ENCODE peak calls at places on chromosomes 12 and 14, in eight cellular contexts. V is breast epithelium, E is fibroblast of mammary gland, F is cardiac fibroblast, O is lower leg skin, N is lung, X is GM23338, J is brain microvascular endothelial cell. S is an unnamed sample.

GRCh38 chr12:99079811-99080210 is 434.7 kb downstream of the APAF1 start:
- DNase-seq in O (no peak), N (no peak), E (no peak), V (no peak), F (no peak), X (peak), J (no peak), S (no peak)

GRCh38 chr14:90274808-90275454 is 18.6 kb downstream of the PSMC1 start:
- DNase-seq in E (peak), O (peak), X (no peak), F (peak), V (no peak), N (no peak), J (peak), S (no peak)

GRCh38 chr14:89667983-89668382 is 250.9 kb upstream of the FOXN3 start:
- DNase-seq in E (peak), X (no peak), V (no peak), J (peak), F (no peak), N (no peak), O (no peak), S (no peak)

GRCh38 chr12:10069099-10069498 is 29.7 kb downstream of the CLEC1A start:
- DNase-seq in N (no peak), J (no peak), F (no peak), X (no peak), V (no peak), E (peak), O (no peak), S (no peak)

GRCh38 chr12:92553389-92553788 is 149.4 kb upstream of the PLEKHG7 start:
- DNase-seq in E (no peak), F (peak), X (no peak), O (peak), N (no peak), J (no peak), V (no peak), S (no peak)

GRCh38 chr12:40216516-40217288 is 8.1 kb upstream of the LRRK2 start:
- DNase-seq in F (no peak), E (no peak), J (no peak), X (no peak), N (peak), V (no peak), O (no peak), S (no peak)

GRCh38 chr12:9668141-9669018 is 1.1 kb upstream of the CLEC2D start:
- DNase-seq in F (peak), O (no peak), J (peak), X (no peak), E (peak), N (no peak), V (no peak), S (no peak)

GRCh38 chr14:54568821-54569591 is 2.1 kb downstream of the SAMD4A start:
- DNase-seq in F (peak), V (no peak), E (peak), O (peak), X (no peak), N (no peak), J (peak), S (no peak)

GRCh38 chr12:53975019-53975815 is 463 bp upstream of the HOTAIR start:
- DNase-seq in V (no peak), N (no peak), X (peak), J (no peak), E (no peak), F (no peak), O (no peak), S (no peak)

GRCh38 chr12:52590021-52590420 is 11.2 kb downstream of the KRT72 start:
- DNase-seq in O (no peak), X (no peak), E (no peak), N (no peak), F (no peak), V (no peak), J (no peak), S (no peak)

GRCh38 chr14:77279719-77280118 is 8.7 kb upstream of the NGB start:
- DNase-seq in E (no peak), F (no peak), X (no peak), O (no peak), J (no peak), N (no peak), V (no peak), S (no peak)

GRCh38 chr14:77276295-77276935 is 5.4 kb upstream of the NGB start:
- DNase-seq in O (no peak), F (no peak), E (no peak), X (no peak), V (no peak), J (no peak), N (no peak), S (no peak)

GRCh38 chr14:77275855-77276153 is 4.8 kb upstream of the NGB start:
- DNase-seq in E (no peak), F (no peak), V (no peak), N (no peak), X (no peak), J (no peak), O (no peak), S (no peak)

GRCh38 chr14:77276959-77277358 is 6.0 kb upstream of the NGB start:
- DNase-seq in F (no peak), O (no peak), N (no peak), X (no peak), J (no peak), E (no peak), V (no peak), S (no peak)

GRCh38 chr14:77278461-77279230 is 7.6 kb upstream of the NGB start:
- DNase-seq in E (no peak), O (no peak), X (peak), J (no peak), F (no peak), N (no peak), V (no peak), S (no peak)
- TF ChIP-seq CTCF in E (no peak), O (no peak), X (peak), J (no peak), F (no peak), N (no peak), V (no peak), S (no peak)

GRCh38 chr14:72434856-72435255 is 459.0 kb downstream of the DPF3 start:
- DNase-seq in E (no peak), V (no peak), J (no peak), F (no peak), N (no peak), O (no peak), X (no peak), S (no peak)

GRCh38 chr14:72430457-72430856 is 463.4 kb downstream of the DPF3 start:
- DNase-seq in X (no peak), J (no peak), N (no peak), V (no peak), O (peak), E (no peak), F (no peak), S (no peak)

GRCh38 chr14:72432748-72433147 is 461.2 kb downstream of the DPF3 start:
- DNase-seq in N (no peak), J (no peak), X (no peak), V (no peak), F (no peak), E (no peak), O (no peak), S (no peak)

DNA sequence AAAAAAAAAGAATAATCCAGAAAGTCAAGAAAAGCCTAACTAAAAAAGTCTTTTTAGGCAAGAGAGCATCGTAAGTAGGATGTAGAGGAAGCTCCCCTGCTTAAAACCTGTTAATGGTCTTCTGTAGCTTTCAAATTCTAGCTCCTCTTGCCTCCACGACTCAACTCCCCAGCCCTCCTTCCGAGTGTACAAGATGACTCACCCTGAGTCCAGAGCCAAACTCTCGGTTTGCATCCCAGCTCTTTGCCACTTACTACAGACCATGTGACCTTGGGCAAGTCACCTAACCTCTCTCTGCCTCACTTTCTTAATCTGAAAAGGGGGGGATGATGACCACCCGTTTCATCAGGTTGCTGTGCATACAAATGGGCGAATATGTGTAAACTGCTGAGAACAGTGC is 460.4 kb downstream of the DPF3 start:
- DNase-seq in N (no peak), O (peak), J (peak), V (no peak), F (peak), X (no peak), E (peak), S (no peak)
- TF ChIP-seq CTCF in N (no peak), O (no peak), J (no peak), V (no peak), F (no peak), X (no peak), E (no peak), S (no peak)

GRCh38 chr14:99037777-99038176 is 234.2 kb downstream of the BCL11B start:
- DNase-seq in E (no peak), V (no peak), O (peak), N (no peak), J (no peak), F (no peak), X (peak), S (no peak)
- TF ChIP-seq CTCF in E (peak), V (no peak), O (no peak), N (no peak), J (peak), F (no peak), X (peak), S (no peak)

GRCh38 chr14:93114068-93114710 is 1.5 kb downstream of the ITPK1 start:
- DNase-seq in F (no peak), O (no peak), V (no peak), J (no peak), N (no peak), X (peak), E (no peak), S (no peak)

GRCh38 chr14:93116676-93117200 is 1.0 kb upstream of the ITPK1 start:
- DNase-seq in N (no peak), F (no peak), E (peak), O (no peak), J (no peak), X (no peak), V (no peak), S (no peak)

GRCh38 chr14:93115920-93116675 is at the start of gene ITPK1:
- DNase-seq in V (no peak), E (peak), J (no peak), X (peak), O (peak), F (peak), N (peak), S (peak)

GRCh38 chr14:93114713-93115068 is 1.0 kb downstream of the ITPK1 start:
- DNase-seq in N (no peak), F (no peak), V (no peak), X (peak), E (no peak), J (no peak), O (no peak), S (no peak)

DNA sequence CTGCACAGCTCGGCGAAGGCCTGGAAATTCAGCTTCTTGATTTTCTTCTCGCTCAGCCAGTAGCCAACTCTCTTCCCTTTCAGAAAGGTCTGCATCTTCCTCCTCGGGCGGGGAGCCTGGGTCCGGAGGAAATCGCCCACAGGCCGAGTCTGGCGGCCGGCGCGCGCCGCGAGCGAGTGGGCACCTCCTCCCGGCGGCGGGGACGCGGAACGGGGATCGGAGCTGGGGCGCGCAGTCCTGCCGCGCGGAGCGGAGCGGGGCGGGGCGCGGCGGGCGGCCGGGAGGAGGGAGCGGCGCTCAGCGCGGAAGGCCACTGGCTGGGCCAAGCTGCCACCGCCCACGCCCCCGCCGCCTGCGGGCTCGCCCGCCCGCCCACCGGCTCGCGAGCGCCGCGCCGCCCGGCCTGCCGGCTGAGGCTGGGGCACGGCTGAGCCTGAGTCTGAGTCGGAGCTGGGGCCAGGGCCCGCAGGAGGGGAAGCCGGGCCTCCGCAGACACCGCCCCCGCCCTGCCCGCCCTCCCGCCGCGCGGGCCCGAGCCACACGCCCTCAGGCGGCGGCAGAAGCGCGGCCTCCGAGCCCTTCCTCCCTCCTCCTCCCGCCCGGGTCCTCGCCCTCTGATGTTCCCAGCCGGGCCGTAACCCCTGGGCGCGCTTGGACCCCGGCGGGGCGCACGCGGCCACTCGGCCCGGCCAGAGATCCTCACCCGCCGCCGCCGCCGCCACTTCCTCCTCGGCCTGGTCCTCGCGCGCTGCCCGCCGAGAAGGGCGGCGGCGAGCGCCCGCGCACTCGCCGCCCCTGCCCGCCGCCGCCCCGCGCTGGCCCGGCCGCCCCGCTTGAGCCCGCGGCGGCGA is 431 bp downstream of the ITPK1 start:
- DNase-seq in V (peak), F (peak), O (peak), J (peak), N (peak), X (peak), E (peak), S (peak)
- TF ChIP-seq CTCF in V (peak), F (no peak), O (no peak), J (no peak), N (no peak), X (peak), E (no peak), S (no peak)

GRCh38 chr14:49677643-49678042 is 10.4 kb downstream of the POLE2 start:
- DNase-seq in O (no peak), F (no peak), J (no peak), N (no peak), E (no peak), X (peak), V (no peak), S (no peak)
- TF ChIP-seq CTCF in O (no peak), F (peak), J (peak), N (no peak), E (peak), X (no peak), V (no peak), S (no peak)

GRCh38 chr12:13964666-13965065 is 16.7 kb downstream of the GRIN2B start:
- DNase-seq in O (no peak), N (no peak), E (no peak), J (no peak), F (no peak), V (no peak), X (peak), S (no peak)

GRCh38 chr12:13961983-13962382 is 19.4 kb downstream of the GRIN2B start:
- DNase-seq in V (no peak), O (no peak), F (no peak), X (no peak), J (no peak), E (no peak), N (no peak), S (no peak)

GRCh38 chr12:13959131-13959734 is 22.2 kb downstream of the GRIN2B start:
- DNase-seq in J (no peak), N (no peak), O (no peak), E (no peak), V (no peak), X (peak), F (no peak), S (no peak)

GRCh38 chr12:13957576-13957975 is 23.8 kb downstream of the GRIN2B start:
- DNase-seq in J (no peak), O (no peak), E (no peak), F (no peak), V (no peak), X (no peak), N (no peak), S (no peak)

DNA sequence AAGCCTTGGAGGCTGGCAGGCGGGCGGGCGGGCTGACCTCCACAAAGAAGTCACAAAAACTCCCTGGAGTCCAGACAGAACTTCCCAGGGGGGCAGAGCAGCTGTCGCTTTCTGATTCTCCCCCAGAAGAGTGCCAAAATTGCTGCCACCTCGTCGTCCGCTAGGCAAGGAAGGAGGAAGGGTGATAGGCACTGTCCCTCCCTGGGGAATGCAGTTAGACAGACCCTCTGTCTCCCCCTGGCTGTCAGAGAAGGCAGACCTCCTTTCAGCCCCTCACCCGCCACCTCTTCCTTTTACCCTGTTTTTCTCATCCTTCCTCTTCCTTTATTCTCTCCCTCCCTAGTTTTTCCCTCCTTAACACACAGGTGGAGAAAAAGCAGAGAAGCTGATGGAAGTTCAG is 18.7 kb downstream of the GRIN2B start:
- DNase-seq in N (no peak), V (no peak), O (no peak), J (no peak), E (no peak), F (no peak), X (peak), S (no peak)
- TF ChIP-seq CTCF in N (no peak), V (no peak), O (no peak), J (peak), E (peak), F (no peak), X (peak), S (no peak)

GRCh38 chr14:72448212-72448611 is 445.7 kb downstream of the DPF3 start:
- DNase-seq in V (no peak), X (no peak), N (no peak), J (no peak), O (no peak), E (no peak), F (no peak), S (no peak)
- TF ChIP-seq CTCF in V (no peak), X (peak), N (no peak), J (no peak), O (no peak), E (no peak), F (no peak), S (no peak)

S was measured in GM10248.